ENCODE peak calls at places on chromosomes 13 and 19, in eight cellular contexts. One of them, this sample, is unnamed.

GRCh38 chr19:18322318-18322758 is 538 bp downstream of the LSM4 start:
- DNase-seq in AG04450: no peak
- DNase-seq in SK-N-SH: peak; percentile 73
- DNase-seq in cardiac muscle cell: peak; percentile 60
- DNase-seq in prostate gland: no peak
- DNase-seq in fibroblast of lung: peak; percentile 69
- DNase-seq in adrenal gland: no peak
- DNase-seq in tibial nerve: no peak
- DNase-seq in this sample: no peak

GRCh38 chr19:4539697-4540581 is at the start of gene LRG1:
- DNase-seq in AG04450: no peak
- DNase-seq in SK-N-SH: no peak
- DNase-seq in cardiac muscle cell: peak; percentile 80
- DNase-seq in prostate gland: peak; percentile 37
- DNase-seq in fibroblast of lung: no peak
- DNase-seq in adrenal gland: no peak
- DNase-seq in tibial nerve: peak; percentile 24
- DNase-seq in this sample: no peak

GRCh38 chr19:679418-680286 is 3.5 kb downstream of the FSTL3 start:
- DNase-seq in AG04450: peak; percentile 48
- DNase-seq in SK-N-SH: peak; percentile 83
- DNase-seq in cardiac muscle cell: peak; percentile 89
- DNase-seq in prostate gland: no peak
- DNase-seq in fibroblast of lung: peak; percentile 84
- DNase-seq in adrenal gland: peak; percentile 82
- DNase-seq in tibial nerve: peak; percentile 41
- DNase-seq in this sample: peak; percentile 92

GRCh38 chr13:112968910-112969691 is at the start of gene MCF2L:
- DNase-seq in AG04450: no peak
- DNase-seq in SK-N-SH: peak; percentile 93
- DNase-seq in cardiac muscle cell: peak; percentile 65
- DNase-seq in prostate gland: peak; percentile 40
- DNase-seq in fibroblast of lung: peak; percentile 25
- DNase-seq in adrenal gland: no peak
- DNase-seq in tibial nerve: no peak
- DNase-seq in this sample: no peak

GRCh38 chr19:36245210-36246005 is 30.5 kb downstream of the ZNF146 start:
- DNase-seq in AG04450: no peak
- DNase-seq in SK-N-SH: peak; percentile 87
- DNase-seq in cardiac muscle cell: peak; percentile 26
- DNase-seq in prostate gland: no peak
- DNase-seq in fibroblast of lung: no peak
- DNase-seq in adrenal gland: no peak
- DNase-seq in tibial nerve: no peak
- DNase-seq in this sample: no peak

GRCh38 chr19:55070755-55071502 is 4.7 kb upstream of the EPS8L1 start:
- DNase-seq in AG04450: peak; percentile 11
- DNase-seq in SK-N-SH: no peak
- DNase-seq in cardiac muscle cell: peak; percentile 46
- DNase-seq in prostate gland: peak; percentile 36
- DNase-seq in fibroblast of lung: peak; percentile 77
- DNase-seq in adrenal gland: no peak
- DNase-seq in tibial nerve: no peak
- DNase-seq in this sample: no peak

GRCh38 chr13:73133536-73133935 is 74.7 kb downstream of the KLF5 start:
- DNase-seq in AG04450: no peak
- DNase-seq in SK-N-SH: no peak
- DNase-seq in cardiac muscle cell: no peak
- DNase-seq in prostate gland: peak; percentile 42
- DNase-seq in fibroblast of lung: peak; percentile 43
- DNase-seq in adrenal gland: no peak
- DNase-seq in tibial nerve: no peak
- DNase-seq in this sample: no peak

GRCh38 chr13:33855371-33855895 is 37.5 kb downstream of the RFC3 start:
- DNase-seq in AG04450: no peak
- DNase-seq in SK-N-SH: no peak
- DNase-seq in cardiac muscle cell: no peak
- DNase-seq in prostate gland: no peak
- DNase-seq in fibroblast of lung: peak; percentile 10
- DNase-seq in adrenal gland: no peak
- DNase-seq in tibial nerve: no peak
- DNase-seq in this sample: no peak

GRCh38 chr19:36916991-36917390 is 859 bp downstream of the ZNF568 start:
- DNase-seq in AG04450: no peak
- DNase-seq in SK-N-SH: peak; percentile 58
- DNase-seq in cardiac muscle cell: peak; percentile 46
- DNase-seq in prostate gland: no peak
- DNase-seq in fibroblast of lung: peak; percentile 57
- DNase-seq in adrenal gland: no peak
- DNase-seq in tibial nerve: no peak
- DNase-seq in this sample: no peak

GRCh38 chr19:4375620-4376228 is 24.6 kb downstream of the SH3GL1 start:
- DNase-seq in AG04450: no peak
- DNase-seq in SK-N-SH: peak; percentile 73
- DNase-seq in cardiac muscle cell: peak; percentile 86
- DNase-seq in prostate gland: no peak
- DNase-seq in fibroblast of lung: peak; percentile 76
- DNase-seq in adrenal gland: peak; percentile 23
- DNase-seq in tibial nerve: no peak
- DNase-seq in this sample: no peak

GRCh38 chr13:74040200-74040599 is 94.0 kb downstream of the KLF12 start:
- DNase-seq in AG04450: no peak
- DNase-seq in SK-N-SH: peak; percentile 55
- DNase-seq in cardiac muscle cell: peak; percentile 44
- DNase-seq in prostate gland: no peak
- DNase-seq in fibroblast of lung: peak; percentile 19
- DNase-seq in adrenal gland: no peak
- DNase-seq in tibial nerve: no peak
- DNase-seq in this sample: no peak

GRCh38 chr13:82933986-82934385 is 948.3 kb downstream of the SLITRK1 start:
- DNase-seq in AG04450: no peak
- DNase-seq in SK-N-SH: no peak
- DNase-seq in cardiac muscle cell: no peak
- DNase-seq in prostate gland: no peak
- DNase-seq in fibroblast of lung: no peak
- DNase-seq in adrenal gland: no peak
- DNase-seq in tibial nerve: no peak
- DNase-seq in this sample: no peak

GRCh38 chr19:12995596-12996541 is 594 bp downstream of the NFIX start:
- DNase-seq in AG04450: no peak
- DNase-seq in SK-N-SH: peak; percentile 87
- DNase-seq in cardiac muscle cell: peak; percentile 48
- DNase-seq in prostate gland: no peak
- DNase-seq in fibroblast of lung: no peak
- DNase-seq in adrenal gland: peak; percentile 62
- DNase-seq in tibial nerve: peak; percentile 24
- DNase-seq in this sample: no peak

GRCh38 chr13:59510377-59510776 is 653.4 kb downstream of the DIAPH3 start:
- DNase-seq in AG04450: no peak
- DNase-seq in SK-N-SH: no peak
- DNase-seq in cardiac muscle cell: no peak
- DNase-seq in prostate gland: no peak
- DNase-seq in fibroblast of lung: no peak
- DNase-seq in adrenal gland: no peak
- DNase-seq in tibial nerve: no peak
- DNase-seq in this sample: no peak

GRCh38 chr19:44548736-44549135 is 19.3 kb upstream of the CEACAM20 start:
- DNase-seq in AG04450: no peak
- DNase-seq in SK-N-SH: no peak
- DNase-seq in cardiac muscle cell: peak; percentile 10
- DNase-seq in prostate gland: no peak
- DNase-seq in fibroblast of lung: peak; percentile 72
- DNase-seq in adrenal gland: no peak
- DNase-seq in tibial nerve: no peak
- DNase-seq in this sample: no peak

GRCh38 chr13:110794209-110794608 is 80.7 kb downstream of the ING1 start:
- DNase-seq in AG04450: no peak
- DNase-seq in SK-N-SH: no peak
- DNase-seq in cardiac muscle cell: no peak
- DNase-seq in prostate gland: no peak
- DNase-seq in fibroblast of lung: no peak
- DNase-seq in adrenal gland: no peak
- DNase-seq in tibial nerve: no peak
- DNase-seq in this sample: no peak

GRCh38 chr19:47226426-47227346 is 4.3 kb downstream of the BBC3 start:
- DNase-seq in AG04450: no peak
- DNase-seq in SK-N-SH: peak; percentile 60
- DNase-seq in cardiac muscle cell: peak; percentile 80
- DNase-seq in prostate gland: no peak
- DNase-seq in fibroblast of lung: peak; percentile 62
- DNase-seq in adrenal gland: peak; percentile 78
- DNase-seq in tibial nerve: peak; percentile 85
- DNase-seq in this sample: peak; percentile 93

GRCh38 chr19:11293468-11294389 is 2.2 kb upstream of the TSPAN16 start:
- DNase-seq in AG04450: peak; percentile 72
- DNase-seq in SK-N-SH: peak; percentile 96
- DNase-seq in cardiac muscle cell: peak; percentile 99
- DNase-seq in prostate gland: peak; percentile 93
- DNase-seq in fibroblast of lung: peak; percentile 86
- DNase-seq in adrenal gland: peak; percentile 95
- DNase-seq in tibial nerve: peak; percentile 97
- DNase-seq in this sample: peak; percentile 98

GRCh38 chr19:39083983-39084731 is at the start of gene ACP7:
- DNase-seq in AG04450: no peak
- DNase-seq in SK-N-SH: peak; percentile 64
- DNase-seq in cardiac muscle cell: no peak
- DNase-seq in prostate gland: no peak
- DNase-seq in fibroblast of lung: no peak
- DNase-seq in adrenal gland: no peak
- DNase-seq in tibial nerve: no peak
- DNase-seq in this sample: no peak

GRCh38 chr19:5138606-5139594 is 170.0 kb downstream of the KDM4B start:
- DNase-seq in AG04450: no peak
- DNase-seq in SK-N-SH: no peak
- DNase-seq in cardiac muscle cell: peak; percentile 95
- DNase-seq in prostate gland: no peak
- DNase-seq in fibroblast of lung: peak; percentile 92
- DNase-seq in adrenal gland: no peak
- DNase-seq in tibial nerve: peak; percentile 33
- DNase-seq in this sample: no peak

GRCh38 chr13:30113983-30114491 is 193.3 kb downstream of the KATNAL1 start:
- DNase-seq in AG04450: no peak
- DNase-seq in SK-N-SH: no peak
- DNase-seq in cardiac muscle cell: no peak
- DNase-seq in prostate gland: no peak
- DNase-seq in fibroblast of lung: no peak
- DNase-seq in adrenal gland: no peak
- DNase-seq in tibial nerve: peak; percentile 28
- DNase-seq in this sample: no peak
- H3K27ac ChIP-seq in AG04450: no peak overlapping the region
- H3K27ac ChIP-seq in SK-N-SH: no peak overlapping the region
- H3K27ac ChIP-seq in cardiac muscle cell: peak overlapping the region; percentile 48
- H3K27ac ChIP-seq in prostate gland: peak overlapping the region; percentile 63
- H3K27ac ChIP-seq in fibroblast of lung: no peak overlapping the region
- H3K27ac ChIP-seq in adrenal gland: peak overlapping the region; percentile 23
- H3K27ac ChIP-seq in tibial nerve: peak overlapping the region; percentile 41
- H3K27ac ChIP-seq in this sample: peak overlapping the region; percentile 76

DNA sequence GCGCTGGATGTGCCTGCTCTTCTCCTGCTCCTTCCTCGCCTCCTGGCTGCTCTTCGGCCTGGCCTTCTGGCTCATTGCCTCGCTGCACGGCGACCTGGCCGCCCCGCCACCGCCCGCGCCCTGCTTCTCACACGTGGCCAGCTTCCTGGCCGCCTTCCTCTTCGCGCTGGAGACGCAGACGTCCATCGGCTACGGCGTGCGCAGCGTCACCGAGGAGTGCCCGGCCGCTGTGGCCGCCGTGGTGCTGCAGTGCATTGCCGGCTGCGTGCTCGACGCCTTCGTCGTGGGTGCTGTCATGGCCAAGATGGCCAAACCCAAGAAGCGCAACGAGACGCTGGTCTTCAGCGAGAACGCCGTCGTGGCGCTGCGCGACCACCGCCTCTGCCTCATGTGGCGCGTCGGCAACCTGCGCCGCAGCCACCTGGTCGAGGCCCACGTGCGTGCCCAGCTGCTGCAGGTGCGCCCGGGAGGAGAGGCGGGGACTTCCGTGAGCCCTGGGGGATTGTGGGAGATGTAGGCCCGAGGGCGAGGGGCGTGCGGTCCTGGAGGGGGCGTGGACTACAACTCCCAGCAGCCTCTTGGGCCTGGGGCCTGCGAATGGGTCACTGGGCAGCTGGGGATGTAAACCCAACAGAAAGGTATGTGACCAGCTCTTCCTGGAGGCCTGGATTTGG is 6.7 kb downstream of the KCNJ14 start:
- DNase-seq in AG04450: no peak
- DNase-seq in SK-N-SH: peak; percentile 74
- DNase-seq in cardiac muscle cell: peak; percentile 20
- DNase-seq in prostate gland: no peak
- DNase-seq in fibroblast of lung: no peak
- DNase-seq in adrenal gland: no peak
- DNase-seq in tibial nerve: no peak
- DNase-seq in this sample: no peak
- H3K4me3 ChIP-seq in AG04450: no peak overlapping the region
- H3K4me3 ChIP-seq in SK-N-SH: no peak overlapping the region
- H3K4me3 ChIP-seq in cardiac muscle cell: no peak overlapping the region
- H3K4me3 ChIP-seq in prostate gland: no peak overlapping the region
- H3K4me3 ChIP-seq in fibroblast of lung: no peak overlapping the region
- H3K4me3 ChIP-seq in adrenal gland: no peak overlapping the region
- H3K4me3 ChIP-seq in tibial nerve: no peak overlapping the region
- H3K4me3 ChIP-seq in this sample: no peak overlapping the region

DNA sequence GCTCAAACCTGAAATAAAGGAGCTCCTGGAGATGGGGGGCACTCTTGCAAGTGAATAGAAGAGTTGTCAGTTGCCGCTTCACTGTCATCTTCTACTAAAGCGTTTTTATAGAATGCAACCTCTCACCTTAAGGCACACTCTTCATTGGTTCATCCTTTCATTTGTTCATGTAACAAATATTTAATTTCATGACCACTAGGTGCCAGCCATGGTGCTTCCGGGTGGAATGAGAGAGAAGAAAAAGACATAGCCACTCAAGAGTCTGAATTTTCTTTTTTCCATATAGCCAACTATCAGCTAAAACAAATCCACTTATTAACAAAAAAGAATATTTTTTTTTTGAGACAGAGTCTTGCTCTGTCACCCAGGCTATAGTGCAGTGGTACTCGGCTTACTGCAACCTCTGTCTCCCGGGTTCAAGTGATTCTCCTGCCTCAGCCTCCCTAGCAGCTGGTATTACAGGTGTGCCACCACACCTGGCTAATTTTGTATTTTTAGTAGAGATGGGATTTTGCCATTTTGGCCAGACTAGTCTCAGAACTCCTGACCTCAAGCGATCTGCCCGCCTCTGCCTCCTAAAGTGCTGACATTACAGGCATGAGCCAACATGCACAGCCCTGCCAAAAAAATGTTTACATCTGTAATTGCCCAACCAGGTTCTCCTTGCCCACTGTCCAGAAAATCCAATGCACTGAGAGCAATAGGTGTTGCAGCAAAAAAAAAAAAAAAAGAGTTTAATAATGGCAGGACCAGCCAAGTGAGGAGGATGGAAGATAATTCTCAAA is 22.1 kb upstream of the SACS start:
- DNase-seq in AG04450: no peak
- DNase-seq in SK-N-SH: no peak
- DNase-seq in cardiac muscle cell: no peak
- DNase-seq in prostate gland: peak; percentile 26
- DNase-seq in fibroblast of lung: no peak
- DNase-seq in adrenal gland: no peak
- DNase-seq in tibial nerve: no peak
- DNase-seq in this sample: no peak
- TF ChIP-seq CTCF in AG04450: no peak
- TF ChIP-seq CTCF in SK-N-SH: no peak
- TF ChIP-seq CTCF in cardiac muscle cell: no peak
- TF ChIP-seq CTCF in prostate gland: no peak
- TF ChIP-seq CTCF in fibroblast of lung: no peak
- TF ChIP-seq CTCF in adrenal gland: no peak
- TF ChIP-seq CTCF in tibial nerve: no peak
- TF ChIP-seq CTCF in this sample: no peak

GRCh38 chr19:14116525-14116917 is 1.0 kb downstream of the PRKACA start:
- DNase-seq in AG04450: no peak
- DNase-seq in SK-N-SH: no peak
- DNase-seq in cardiac muscle cell: no peak
- DNase-seq in prostate gland: no peak
- DNase-seq in fibroblast of lung: no peak
- DNase-seq in adrenal gland: no peak
- DNase-seq in tibial nerve: no peak
- DNase-seq in this sample: no peak
- H3K27ac ChIP-seq in AG04450: no peak overlapping the region
- H3K27ac ChIP-seq in SK-N-SH: no peak overlapping the region
- H3K27ac ChIP-seq in cardiac muscle cell: peak overlapping the region; percentile 75
- H3K27ac ChIP-seq in prostate gland: peak overlapping the region; percentile 69
- H3K27ac ChIP-seq in fibroblast of lung: peak overlapping the region; percentile 2
- H3K27ac ChIP-seq in adrenal gland: peak overlapping the region; percentile 100
- H3K27ac ChIP-seq in tibial nerve: peak overlapping the region; percentile 32
- H3K27ac ChIP-seq in this sample: peak overlapping the region; percentile 100

This sample was measured in coronary artery.